ENCODE peak calls at places on chromosomes 12 and 14, in five cellular contexts. H is NCI-H187; M is AG08396; S is stimulated activated effector memory CD8-positive, alpha-beta T cell treated with anti-CD3 and anti-CD28 coated beads, Interleukin-12 subunit alpha, Interleukin-12 subunit beta, amount 100 ng/mL, for 72 hours; B is HCT116. D is an unnamed sample.

GRCh38 chr12:104749555-104749954 is 208.5 kb downstream of the SLC41A2 start:
- DNase-seq in S (no peak), H (no peak), B (no peak), M (no peak), D (no peak)

GRCh38 chr14:71196921-71197320 is 289.7 kb downstream of the PCNX1 start:
- DNase-seq in B (no peak), H (no peak), M (no peak), S (no peak), D (no peak)

GRCh38 chr14:104119700-104120251 is 18.6 kb upstream of the KIF26A start:
- DNase-seq in H (no peak), B (no peak), M (no peak), S (no peak), D (no peak)

GRCh38 chr14:103126873-103127304 is 3.6 kb downstream of the TNFAIP2 start:
- DNase-seq in S (no peak), H (no peak), B (no peak), M (no peak), D (no peak)

GRCh38 chr12:125079943-125080645 is 14.9 kb downstream of the AACS start:
- DNase-seq in S (no peak), B (no peak), H (no peak), M (no peak), D (no peak)

GRCh38 chr12:12095016-12095415 is 24.3 kb downstream of the BCL2L14 start:
- DNase-seq in H (no peak), M (no peak), S (no peak), B (no peak), D (no peak)

GRCh38 chr12:45732250-45732649 is 2.7 kb downstream of the ARID2 start:
- DNase-seq in S (no peak), M (no peak), B (no peak), H (no peak), D (no peak)

GRCh38 chr12:53306826-53307225 is 7.3 kb downstream of the MYG1 start:
- DNase-seq in S (no peak), H (no peak), B (no peak), M (no peak), D (no peak)

GRCh38 chr14:36835145-36835544 is 173.5 kb downstream of the PAX9 start:
- DNase-seq in H (peak), B (no peak), S (no peak), M (no peak), D (no peak)

GRCh38 chr14:84036863-84037262 is 1493.1 kb upstream of the FLRT2 start:
- DNase-seq in H (no peak), M (peak), B (no peak), S (no peak), D (no peak)

GRCh38 chr12:100797786-100798580 is 3.4 kb downstream of the ANO4 start:
- DNase-seq in S (no peak), H (no peak), M (no peak), B (no peak), D (no peak)

GRCh38 chr12:84986586-84986985 is 49.5 kb downstream of the TSPAN19 start:
- DNase-seq in M (no peak), B (no peak), S (no peak), H (no peak), D (peak)

GRCh38 chr12:75913502-75914110 is 118.0 kb downstream of the PHLDA1 start:
- DNase-seq in B (no peak), H (no peak), S (peak), M (no peak), D (peak)

GRCh38 chr12:88866881-88867280 is 286.6 kb upstream of the KITLG start:
- DNase-seq in M (no peak), B (no peak), H (no peak), S (no peak), D (no peak)

GRCh38 chr14:70809238-70810214 is at the start of gene MAP3K9:
- DNase-seq in B (peak), H (peak), S (peak), M (peak), D (peak)

GRCh38 chr12:127041985-127042625 is 1224.9 kb upstream of the TMEM132C start:
- DNase-seq in M (no peak), H (no peak), S (no peak), B (no peak), D (no peak)

GRCh38 chr12:55974308-55974724 is 438 bp downstream of the RAB5B start:
- DNase-seq in S (no peak), B (no peak), M (peak), H (no peak), D (peak)